ENCODE peak calls at places on chromosome 4, in seven cellular contexts. U, F, A, W, X, H and Q are unnamed samples.

GRCh38 chr4:154612472-154613414 is at the start of gene FGG:
- DNase-seq in A (no peak), X (no peak), H (no peak), F (no peak), W (no peak), U (no peak), Q (no peak)

GRCh38 chr4:82436780-82437179 is 6.4 kb downstream of the ENOPH1 start:
- DNase-seq in U (no peak), F (no peak), H (no peak), X (no peak), W (no peak), A (no peak), Q (no peak)

GRCh38 chr4:148116264-148116663 is 325.9 kb downstream of the NR3C2 start:
- DNase-seq in H (no peak), W (no peak), A (no peak), F (no peak), U (peak), X (no peak), Q (no peak)

GRCh38 chr4:11817088-11817487 is 388.4 kb upstream of the HS3ST1 start:
- DNase-seq in A (no peak), F (no peak), X (no peak), H (no peak), U (no peak), W (no peak), Q (no peak)

GRCh38 chr4:176207839-176208238 is 12.5 kb upstream of the SPATA4 start:
- DNase-seq in X (no peak), H (no peak), A (no peak), W (no peak), U (no peak), F (no peak), Q (no peak)

GRCh38 chr4:11002961-11003360 is 318.4 kb upstream of the CLNK start:
- DNase-seq in U (no peak), H (no peak), F (no peak), X (no peak), W (no peak), A (no peak), Q (no peak)

GRCh38 chr4:146051724-146052396 is 113.2 kb upstream of the ZNF827 start:
- DNase-seq in F (peak), X (no peak), U (peak), W (no peak), H (no peak), A (no peak), Q (no peak)

GRCh38 chr4:158255727-158256324 is 45.5 kb downstream of the TMEM144 start:
- DNase-seq in W (peak), U (peak), X (no peak), A (no peak), H (peak), F (no peak), Q (peak)

GRCh38 chr4:84563002-84563401 is 19.9 kb upstream of the CDS1 start:
- DNase-seq in W (no peak), H (no peak), X (no peak), F (peak), A (no peak), U (no peak), Q (no peak)

GRCh38 chr4:26762650-26763049 is 98.0 kb upstream of the STIM2 start:
- DNase-seq in H (peak), A (no peak), F (no peak), X (no peak), U (peak), W (no peak), Q (peak)

GRCh38 chr4:8672486-8672885 is 79.9 kb downstream of the CPZ start:
- DNase-seq in A (no peak), H (no peak), U (no peak), X (no peak), W (no peak), F (no peak), Q (no peak)
- H3K23ac ChIP-seq in A (no peak), H (no peak), U (no peak), X (no peak), W (peak), F (no peak), Q (no peak)

DNA sequence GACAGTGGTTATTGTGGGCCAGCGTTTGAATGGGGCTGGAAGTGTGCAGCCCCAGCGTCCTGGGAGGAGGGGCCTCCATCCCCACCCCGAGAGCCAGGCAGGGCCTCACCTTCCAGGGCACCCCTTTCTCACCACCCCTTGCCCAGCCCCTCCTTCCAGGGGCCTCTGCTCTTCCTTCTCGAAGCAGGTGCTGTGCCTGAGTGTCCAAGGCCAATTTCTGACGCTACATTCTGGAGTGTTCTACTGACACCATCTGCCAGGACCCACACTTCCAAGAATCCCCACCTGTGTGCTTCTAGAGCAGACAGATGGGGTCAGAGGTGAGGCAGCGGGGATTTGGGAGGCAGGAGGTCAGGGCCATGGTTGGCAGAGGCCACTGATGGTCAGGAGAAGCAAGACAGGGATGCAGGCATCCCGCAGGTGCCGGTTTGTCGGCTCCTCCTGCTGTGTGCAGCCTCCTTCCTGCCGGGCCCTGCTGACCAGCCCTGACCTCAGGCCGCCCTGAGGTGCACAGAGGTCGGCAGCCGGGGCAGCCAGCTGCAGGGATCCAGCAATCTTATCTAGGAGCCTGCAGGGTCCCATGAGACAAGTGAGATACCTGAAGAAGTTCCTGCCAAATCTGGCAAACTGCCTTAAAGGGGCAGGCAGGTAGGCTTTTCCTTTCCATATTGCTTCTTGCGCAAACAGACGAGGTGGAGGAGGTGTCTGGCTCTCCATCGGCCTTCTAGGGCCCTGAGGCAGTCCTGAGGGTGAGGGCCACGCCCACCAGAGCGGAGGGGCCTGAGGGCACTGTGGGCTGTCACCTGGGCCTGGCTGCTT is 18.8 kb downstream of the MSANTD1 start:
- DNase-seq in X (peak), U (no peak), H (peak), F (peak), W (no peak), A (no peak), Q (no peak)
- H2AK5ac ChIP-seq in X (no peak), U (no peak), H (no peak), F (no peak), W (no peak), A (no peak), Q (no peak)

DNA sequence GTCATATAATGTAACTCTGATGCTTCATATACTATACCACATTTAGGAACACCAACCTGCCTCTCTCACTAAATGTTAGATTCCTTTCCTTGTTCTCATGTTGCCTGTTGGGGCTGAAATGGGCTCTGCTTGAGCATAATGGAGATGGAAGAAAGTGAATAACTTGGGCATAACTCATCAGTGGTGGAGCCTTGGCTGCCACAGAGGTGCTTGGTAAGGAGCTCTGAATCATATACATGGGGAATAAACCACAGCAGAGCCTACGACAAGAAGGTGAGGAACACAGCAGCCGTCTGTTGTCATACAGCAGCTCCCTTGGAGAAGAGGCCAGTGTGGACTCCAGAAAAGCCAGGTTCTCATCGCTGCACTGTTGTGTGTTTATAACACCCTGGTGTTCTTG is 84.4 kb downstream of the SPRY1 start:
- DNase-seq in U (peak), X (no peak), W (no peak), F (no peak), H (no peak), A (no peak), Q (peak)
- H2BK120ac ChIP-seq in U (peak), X (no peak), W (no peak), F (peak), H (no peak), A (no peak), Q (no peak)

GRCh38 chr4:38124961-38125360 is 164.8 kb downstream of the PTTG2 start:
- DNase-seq in W (no peak), U (no peak), H (no peak), A (no peak), X (no peak), F (no peak), Q (no peak)

GRCh38 chr4:38125816-38126215 is 165.6 kb downstream of the PTTG2 start:
- DNase-seq in X (no peak), H (no peak), F (no peak), U (peak), A (no peak), W (no peak), Q (no peak)

GRCh38 chr4:38119663-38120374 is 159.6 kb downstream of the PTTG2 start:
- DNase-seq in A (no peak), F (no peak), W (no peak), X (no peak), H (peak), U (peak), Q (peak)

GRCh38 chr4:38122060-38122459 is 161.9 kb downstream of the PTTG2 start:
- DNase-seq in H (no peak), A (no peak), F (no peak), U (no peak), W (no peak), X (no peak), Q (no peak)

DNA sequence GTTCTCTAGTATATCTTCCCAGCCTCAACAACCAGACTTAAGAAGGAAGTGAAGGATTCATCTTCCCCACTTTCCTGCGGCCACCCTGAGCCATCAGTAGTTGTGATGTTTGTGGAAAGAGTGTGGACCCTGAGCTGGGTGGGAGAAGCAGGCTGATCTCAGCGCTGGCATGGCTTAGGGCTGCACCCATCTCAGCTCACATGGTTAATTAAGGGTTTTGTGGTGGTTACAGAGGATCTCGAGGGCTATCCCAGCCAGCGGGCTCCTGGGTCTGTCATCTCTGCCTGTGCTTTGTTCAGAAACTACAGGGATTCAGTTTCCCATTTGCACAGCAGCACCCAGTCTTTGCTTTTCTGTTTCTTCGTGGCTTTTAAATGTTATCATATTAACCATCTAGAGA is 163.4 kb downstream of the PTTG2 start:
- DNase-seq in F (no peak), W (no peak), A (no peak), H (no peak), U (no peak), X (no peak), Q (no peak)
- H3K23ac ChIP-seq in F (no peak), W (no peak), A (no peak), H (peak), U (no peak), X (no peak), Q (no peak)